ENCODE peak calls at places on chromosomes 3 and 15, in ten cellular contexts. D is mammary epithelial cell, Z is Peyer's patch, V is psoas muscle, E is heart left ventricle, K is AG04450, M is fibroblast of lung, H is SK-N-SH, P is astrocyte, N is cardiac muscle cell. O is an unnamed sample.

GRCh38 chr3:13565581-13566461 is 16.9 kb downstream of the FBLN2 start:
- DNase-seq in E (no peak), M (no peak), H (peak; percentile 88), V (peak; percentile 32), Z (no peak), D (no peak), K (no peak), P (no peak), N (no peak), O (no peak)

GRCh38 chr3:146133436-146133835 is 27.5 kb downstream of the PLOD2 start:
- DNase-seq in E (no peak), N (peak; percentile 62), P (no peak), V (no peak), K (no peak), H (no peak), D (no peak), Z (no peak), M (peak; percentile 53), O (no peak)

GRCh38 chr15:40045572-40046217 is 6.7 kb upstream of the SRP14 start:
- DNase-seq in K (no peak), M (no peak), N (no peak), D (no peak), E (no peak), Z (no peak), H (no peak), P (no peak), V (no peak), O (peak; percentile 35)

GRCh38 chr3:126913524-126913923 is 69.4 kb upstream of the PLXNA1 start:
- DNase-seq in M (peak; percentile 53), P (no peak), E (no peak), V (no peak), Z (no peak), N (no peak), H (no peak), K (no peak), D (peak; percentile 53), O (peak; percentile 59)

GRCh38 chr3:95721938-95722337 is 1092.5 kb upstream of the EPHA6 start:
- DNase-seq in Z (no peak), E (no peak), V (no peak), H (no peak), K (no peak), D (no peak), M (no peak), P (no peak), N (no peak), O (peak; percentile 43)

GRCh38 chr3:76365284-76365683 is 579.9 kb upstream of the ZNF717 start:
- DNase-seq in H (no peak), K (no peak), M (no peak), P (no peak), Z (no peak), V (no peak), D (no peak), E (no peak), N (no peak), O (no peak)

GRCh38 chr15:76108021-76108723 is 48.4 kb downstream of the TMEM266 start:
- DNase-seq in D (no peak), H (no peak), V (peak; percentile 79), N (no peak), P (no peak), K (no peak), M (no peak), E (peak; percentile 32), Z (no peak), O (no peak)

GRCh38 chr15:92696096-92696495 is 40.5 kb upstream of the FAM174B start:
- DNase-seq in E (no peak), M (no peak), H (no peak), D (no peak), V (no peak), P (no peak), K (no peak), N (no peak), Z (no peak), O (no peak)

GRCh38 chr3:35643391-35643790 is 4.1 kb downstream of the ARPP21 start:
- DNase-seq in K (no peak), P (no peak), E (no peak), V (no peak), H (no peak), Z (no peak), D (no peak), N (no peak), M (no peak), O (no peak)

GRCh38 chr3:143168518-143169192 is 49.1 kb downstream of the CHST2 start:
- DNase-seq in Z (no peak), M (peak; percentile 50), H (no peak), N (peak; percentile 30), P (peak; percentile 31), K (no peak), V (no peak), D (peak; percentile 32), E (no peak), O (peak; percentile 44)

GRCh38 chr3:185264849-185265553 is 11.2 kb upstream of the EHHADH start:
- DNase-seq in K (no peak), H (no peak), M (no peak), V (no peak), N (no peak), Z (no peak), D (no peak), P (no peak), E (no peak), O (no peak)

GRCh38 chr15:62639432-62639831 is 403.1 kb upstream of the TPM1 start:
- DNase-seq in E (no peak), P (no peak), K (no peak), V (no peak), Z (no peak), M (no peak), H (no peak), N (no peak), D (no peak), O (no peak)

GRCh38 chr15:78910836-78911235 is 34.0 kb downstream of the CTSH start:
- DNase-seq in N (no peak), K (no peak), Z (no peak), H (no peak), D (no peak), V (no peak), M (no peak), P (no peak), E (no peak), O (no peak)

GRCh38 chr3:129627350-129628168 is 21.1 kb upstream of the PLXND1 start:
- DNase-seq in H (peak; percentile 77), M (peak; percentile 71), K (no peak), E (peak; percentile 77), V (peak; percentile 84), N (peak; percentile 92), P (peak; percentile 59), D (peak; percentile 73), Z (peak; percentile 85), O (peak; percentile 85)

GRCh38 chr3:134430950-134431445 is 54.8 kb downstream of the ANAPC13 start:
- DNase-seq in D (no peak), P (peak; percentile 55), H (no peak), N (no peak), K (no peak), E (no peak), M (peak; percentile 62), V (no peak), Z (no peak), O (no peak)

GRCh38 chr3:149486726-149487125 is 12.2 kb downstream of the TM4SF4 start:
- DNase-seq in P (no peak), H (no peak), Z (no peak), V (no peak), M (no peak), N (no peak), K (no peak), D (peak; percentile 30), E (no peak), O (no peak)

GRCh38 chr3:72977463-72977862 is 19.1 kb upstream of the PPP4R2 start:
- DNase-seq in H (no peak), D (no peak), V (no peak), N (no peak), Z (no peak), M (peak; percentile 23), E (no peak), P (no peak), K (no peak), O (no peak)

GRCh38 chr3:184323696-184324095 is 9.3 kb downstream of the EIF4G1 start:
- DNase-seq in N (no peak), Z (no peak), H (no peak), P (no peak), K (no peak), M (no peak), D (no peak), V (peak; percentile 86), E (no peak), O (no peak)

GRCh38 chr3:154022603-154023002 is 98.6 kb upstream of the ARHGEF26 start:
- DNase-seq in M (no peak), E (no peak), N (peak; percentile 30), K (no peak), P (no peak), H (no peak), Z (no peak), V (no peak), D (peak; percentile 29), O (no peak)

GRCh38 chr3:49025793-49026520 is 3.2 kb downstream of the IMPDH2 start:
- DNase-seq in N (no peak), P (no peak), K (no peak), E (no peak), H (no peak), V (peak; percentile 48), D (no peak), M (no peak), Z (no peak), O (no peak)
- H3K4me3 ChIP-seq in N (no peak overlapping the region), P (no peak overlapping the region), K (no peak overlapping the region), E (no peak overlapping the region), H (no peak overlapping the region), V (no peak overlapping the region), D (no peak overlapping the region), M (no peak overlapping the region), Z (no peak overlapping the region), O (no peak overlapping the region)

GRCh38 chr3:177905173-177905894 is 630.9 kb upstream of the KCNMB2 start:
- DNase-seq in P (peak; percentile 99), N (peak; percentile 93), V (no peak), H (no peak), E (no peak), Z (no peak), M (peak; percentile 99), K (peak; percentile 82), D (peak; percentile 42), O (no peak)
- TF ChIP-seq CTCF in P (no peak), N (no peak), V (no peak), H (no peak), E (no peak), Z (no peak), M (no peak), K (no peak), D (no peak), O (no peak)

DNA sequence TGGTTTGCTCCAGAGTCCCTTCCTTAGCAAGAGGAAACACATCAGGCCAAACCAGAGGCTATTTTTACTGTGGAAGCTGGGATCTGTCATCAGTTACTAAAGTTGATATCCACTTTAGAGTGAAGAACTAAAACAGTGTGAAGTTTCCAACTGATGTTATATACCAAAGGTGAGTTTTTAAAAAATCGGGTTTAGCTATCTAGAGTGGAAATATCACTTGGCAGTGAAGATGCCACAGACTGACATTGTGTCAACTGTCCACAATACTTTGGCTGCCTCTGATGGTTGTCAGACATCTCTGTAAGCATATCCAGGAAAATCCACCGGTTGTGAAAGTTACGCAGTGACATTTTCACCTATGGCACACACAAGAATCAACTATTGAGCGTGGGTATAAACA is 9.2 kb downstream of the ZIC1 start:
- DNase-seq in V (no peak), E (no peak), M (no peak), Z (no peak), N (no peak), H (no peak), P (no peak), K (no peak), D (no peak), O (no peak)
- H3K4me3 ChIP-seq in V (peak overlapping the region; percentile 75), E (no peak overlapping the region), M (no peak overlapping the region), Z (no peak overlapping the region), N (peak overlapping the region; percentile 25), H (no peak overlapping the region), P (peak overlapping the region; percentile 67), K (no peak overlapping the region), D (no peak overlapping the region), O (no peak overlapping the region)

GRCh38 chr3:22862111-22862510 is 341.0 kb upstream of the UBE2E2 start:
- DNase-seq in D (no peak), M (no peak), Z (no peak), K (no peak), H (no peak), E (no peak), V (no peak), P (no peak), N (no peak), O (no peak)
- TF ChIP-seq CTCF in D (no peak), M (no peak), Z (no peak), K (no peak), H (no peak), E (no peak), V (no peak), P (no peak), N (no peak), O (no peak)